ENCODE peak calls at places on chromosomes 6 and 20, in eight cellular contexts. B is Ammon's horn; H is hypothalamus; Y is colonic mucosa; O is activated naive CD4-positive, alpha-beta T cell treated with anti-CD3 and anti-CD28 coated beads, Interleukin-2, amount 50 U/mL, for 16 hours; R is BE2C; T is NCI-H1105 treated with DMSO at 0.1 percent for 48 hours; I is NCI-H345. L is an unnamed sample.

GRCh38 chr6:17900011-17900410 is 87.4 kb downstream of the KIF13A start:
- DNase-seq in B (no peak), H (no peak), Y (no peak), O (no peak), R (no peak), T (no peak), I (no peak), L (no peak)

GRCh38 chr20:50215101-50215500 is 24.5 kb downstream of the CEBPB start:
- DNase-seq in B (no peak), H (no peak), Y (no peak), O (no peak), R (no peak), T (no peak), I (no peak), L (peak)

GRCh38 chr6:122789862-122790739 is 1.0 kb downstream of the SMPDL3A start:
- DNase-seq in B (no peak), H (peak), Y (peak), O (peak), R (peak), T (peak), I (peak), L (peak)

GRCh38 chr6:152642578-152643375 is 5.6 kb upstream of the SYNE1 start:
- DNase-seq in B (peak), H (no peak), Y (peak), O (no peak), R (peak), T (peak), I (no peak), L (peak)

GRCh38 chr20:2599265-2600060 is 53.0 kb upstream of the NOP56 start:
- DNase-seq in B (no peak), H (no peak), Y (peak), O (no peak), R (no peak), T (no peak), I (no peak), L (no peak)

GRCh38 chr20:45012682-45013302 is 46.5 kb downstream of the STK4 start:
- DNase-seq in B (no peak), H (no peak), Y (no peak), O (no peak), R (no peak), T (no peak), I (no peak), L (no peak)

GRCh38 chr6:119895626-119896025 is 546.1 kb upstream of the MAN1A1 start:
- DNase-seq in B (no peak), H (no peak), Y (no peak), O (no peak), R (no peak), T (no peak), I (no peak), L (no peak)

GRCh38 chr6:56821005-56821432 is 133.9 kb upstream of the BEND6 start:
- DNase-seq in B (no peak), H (no peak), Y (no peak), O (no peak), R (no peak), T (no peak), I (no peak), L (no peak)

GRCh38 chr6:64439274-64439673 is 803.7 kb downstream of the PHF3 start:
- DNase-seq in B (no peak), H (no peak), Y (no peak), O (no peak), R (no peak), T (no peak), I (no peak), L (no peak)

GRCh38 chr6:38176797-38177751 is 357.5 kb downstream of the ZFAND3 start:
- DNase-seq in B (no peak), H (no peak), Y (no peak), O (no peak), R (no peak), T (no peak), I (no peak), L (peak)

GRCh38 chr20:53338716-53339115 is 254.9 kb downstream of the ZNF217 start:
- DNase-seq in B (no peak), H (no peak), Y (no peak), O (no peak), R (no peak), T (no peak), I (no peak), L (no peak)

GRCh38 chr20:59013959-59014608 is 5.1 kb upstream of the TUBB1 start:
- DNase-seq in B (no peak), H (no peak), Y (no peak), O (no peak), R (no peak), T (no peak), I (no peak), L (no peak)

GRCh38 chr20:20393207-20393606 is 25.3 kb downstream of the INSM1 start:
- DNase-seq in B (no peak), H (no peak), Y (no peak), O (no peak), R (no peak), T (no peak), I (no peak), L (peak)

GRCh38 chr6:5606546-5606945 is 345.2 kb downstream of the FARS2 start:
- DNase-seq in B (peak), H (no peak), Y (no peak), O (no peak), R (no peak), T (no peak), I (no peak), L (no peak)

GRCh38 chr6:133097208-133097607 is 143.9 kb upstream of the EYA4 start:
- DNase-seq in B (no peak), H (no peak), Y (no peak), O (no peak), R (no peak), T (no peak), I (no peak), L (no peak)

GRCh38 chr20:34535301-34535840 is 19.1 kb downstream of the DYNLRB1 start:
- DNase-seq in B (no peak), H (no peak), Y (no peak), O (no peak), R (no peak), T (no peak), I (no peak), L (no peak)

GRCh38 chr6:126890055-126890454 is 228.4 kb upstream of the RSPO3 start:
- DNase-seq in B (no peak), H (no peak), Y (no peak), O (no peak), R (peak), T (no peak), I (no peak), L (no peak)

GRCh38 chr20:50356522-50356880 is 153.7 kb upstream of the PTPN1 start:
- DNase-seq in B (no peak), H (no peak), Y (no peak), O (no peak), R (no peak), T (no peak), I (no peak), L (no peak)

GRCh38 chr6:85406641-85407075 is 43.2 kb upstream of the NT5E start:
- DNase-seq in B (no peak), H (no peak), Y (no peak), O (no peak), R (no peak), T (no peak), I (no peak), L (no peak)

GRCh38 chr6:33443025-33443424 is 11.4 kb upstream of the ZBTB9 start:
- DNase-seq in B (no peak), H (no peak), Y (no peak), O (no peak), R (no peak), T (no peak), I (no peak), L (no peak)

GRCh38 chr20:63091901-63092659 is 85.3 kb upstream of the BHLHE23 start:
- DNase-seq in B (no peak), H (no peak), Y (no peak), O (peak), R (peak), T (no peak), I (no peak), L (no peak)

GRCh38 chr20:57743450-57744095 is 33.8 kb upstream of the PMEPA1 start:
- DNase-seq in B (no peak), H (no peak), Y (peak), O (no peak), R (no peak), T (no peak), I (no peak), L (no peak)

GRCh38 chr6:31559958-31560696 is 12.0 kb upstream of the LTA start:
- DNase-seq in B (peak), H (no peak), Y (no peak), O (no peak), R (no peak), T (no peak), I (no peak), L (peak)

GRCh38 chr20:63911171-63911570 is 16.2 kb downstream of the DNAJC5 start:
- DNase-seq in B (peak), H (no peak), Y (peak), O (no peak), R (no peak), T (no peak), I (no peak), L (peak)

GRCh38 chr6:36469148-36469661 is 26.4 kb downstream of the KCTD20 start:
- DNase-seq in B (no peak), H (no peak), Y (no peak), O (no peak), R (no peak), T (no peak), I (no peak), L (no peak)

GRCh38 chr6:16819752-16820151 is 58.5 kb upstream of the ATXN1 start:
- DNase-seq in B (peak), H (no peak), Y (no peak), O (no peak), R (no peak), T (no peak), I (no peak), L (peak)

GRCh38 chr6:169786349-169786748 is 34.9 kb downstream of the ERMARD start:
- DNase-seq in B (no peak), H (no peak), Y (no peak), O (no peak), R (no peak), T (no peak), I (no peak), L (no peak)

GRCh38 chr6:5475779-5476178 is 214.5 kb downstream of the FARS2 start:
- DNase-seq in B (no peak), H (no peak), Y (no peak), O (no peak), R (no peak), T (no peak), I (no peak), L (no peak)

GRCh38 chr6:139940741-139941712 is 566.6 kb upstream of the CITED2 start:
- DNase-seq in B (no peak), H (no peak), Y (no peak), O (no peak), R (no peak), T (no peak), I (no peak), L (peak)

GRCh38 chr6:151324079-151324825 is 67.1 kb downstream of the ZBTB2 start:
- DNase-seq in B (peak), H (peak), Y (peak), O (peak), R (peak), T (peak), I (peak), L (peak)

GRCh38 chr20:59515013-59515905 is 89.1 kb upstream of the PHACTR3 start:
- DNase-seq in B (peak), H (peak), Y (peak), O (no peak), R (peak), T (peak), I (peak), L (peak)

GRCh38 chr6:153858529-153858928 is 180.5 kb upstream of the OPRM1 start:
- DNase-seq in B (no peak), H (no peak), Y (no peak), O (no peak), R (no peak), T (no peak), I (no peak), L (no peak)

GRCh38 chr6:170137911-170138910 is 152.7 kb downstream of the DLL1 start:
- DNase-seq in B (no peak), H (no peak), Y (no peak), O (no peak), R (peak), T (no peak), I (no peak), L (peak)

GRCh38 chr6:2713473-2714358 is 37.0 kb downstream of the MYLK4 start:
- DNase-seq in B (no peak), H (no peak), Y (no peak), O (no peak), R (no peak), T (no peak), I (no peak), L (no peak)

GRCh38 chr6:166488081-166488685 is 98.3 kb downstream of the RAMACL start:
- DNase-seq in B (peak), H (no peak), Y (peak), O (peak), R (no peak), T (no peak), I (no peak), L (peak)

GRCh38 chr6:146770275-146770964 is 171.6 kb downstream of the ADGB start:
- DNase-seq in B (no peak), H (no peak), Y (no peak), O (no peak), R (no peak), T (no peak), I (no peak), L (no peak)

GRCh38 chr6:151325075-151326050 is 66.0 kb downstream of the ZBTB2 start:
- DNase-seq in B (peak), H (no peak), Y (peak), O (peak), R (peak), T (peak), I (no peak), L (peak)

GRCh38 chr6:130412556-130413290 is 46.9 kb downstream of the TMEM200A start:
- DNase-seq in B (no peak), H (no peak), Y (no peak), O (no peak), R (no peak), T (no peak), I (no peak), L (peak)